ENCODE peak calls at places on chromosome 15, in four cellular contexts. G, Q, O and N are unnamed samples.

GRCh38 chr15:58552505-58553364 is 120.9 kb downstream of the LIPC start:
- DNase-seq in G (no peak), Q (no peak), O (no peak), N (no peak)

GRCh38 chr15:48550822-48551525 is 94.5 kb downstream of the FBN1 start:
- DNase-seq in O (no peak), G (no peak), Q (no peak), N (no peak)

GRCh38 chr15:31606942-31607497 is 280.4 kb downstream of the KLF13 start:
- DNase-seq in Q (no peak), G (no peak), O (no peak), N (no peak)

GRCh38 chr15:100737214-100737613 is 134.8 kb downstream of the ASB7 start:
- DNase-seq in G (no peak), O (no peak), Q (no peak), N (no peak)

GRCh38 chr15:68097029-68097428 is 42.9 kb downstream of the PIAS1 start:
- DNase-seq in G (no peak), Q (no peak), O (no peak), N (no peak)

GRCh38 chr15:98881526-98882517 is 125.8 kb downstream of the PGPEP1L start:
- DNase-seq in O (no peak), G (no peak), Q (no peak), N (peak; percentile 34)

GRCh38 chr15:44712108-44713005 is 1.0 kb downstream of the B2M start:
- DNase-seq in O (peak; percentile 88), G (peak; percentile 20), Q (no peak), N (no peak)

GRCh38 chr15:90040618-90041017 is 39.5 kb downstream of the ZNF710 start:
- DNase-seq in O (no peak), Q (no peak), G (no peak), N (no peak)

GRCh38 chr15:53454535-53454842 is 305.0 kb downstream of the WDR72 start:
- DNase-seq in G (no peak), Q (no peak), O (no peak), N (no peak)

GRCh38 chr15:60102748-60103147 is 98.6 kb downstream of the FOXB1 start:
- DNase-seq in O (no peak), Q (no peak), G (no peak), N (no peak)

GRCh38 chr15:68085052-68085451 is 30.9 kb downstream of the PIAS1 start:
- DNase-seq in O (no peak), G (no peak), Q (no peak), N (no peak)

GRCh38 chr15:78182336-78182700 is 33.2 kb downstream of the IDH3A start:
- DNase-seq in O (no peak), Q (no peak), G (no peak), N (no peak)

GRCh38 chr15:71447328-71448250 is 332.3 kb downstream of the THSD4 start:
- DNase-seq in Q (no peak), O (no peak), G (no peak), N (no peak)

GRCh38 chr15:81410318-81410753 is 36.3 kb upstream of the TMC3 start:
- DNase-seq in O (no peak), Q (peak; percentile 81), G (peak; percentile 63), N (peak; percentile 37)

GRCh38 chr15:64137226-64137833 is 14.2 kb upstream of the SNX22 start:
- DNase-seq in O (no peak), G (no peak), Q (no peak), N (no peak)

GRCh38 chr15:94230886-94231727 is at the start of gene MCTP2:
- DNase-seq in G (peak; percentile 2), O (peak; percentile 91), Q (peak; percentile 1), N (no peak)

GRCh38 chr15:98686983-98687382 is 38.6 kb downstream of the IGF1R start:
- DNase-seq in G (no peak), O (no peak), Q (no peak), N (no peak)

GRCh38 chr15:52566889-52567288 is 1.9 kb downstream of the ARPP19 start:
- DNase-seq in Q (no peak), G (no peak), O (no peak), N (no peak)

GRCh38 chr15:80418892-80419537 is 14.8 kb downstream of the ARNT2 start:
- DNase-seq in G (peak; percentile 3), O (no peak), Q (peak; percentile 33), N (no peak)

GRCh38 chr15:78016860-78017259 is 60.7 kb downstream of the TBC1D2B start:
- DNase-seq in O (no peak), Q (no peak), G (no peak), N (no peak)

GRCh38 chr15:71143373-71144310 is 28.4 kb downstream of the THSD4 start:
- DNase-seq in O (no peak), G (no peak), Q (no peak), N (no peak)

GRCh38 chr15:98884894-98885293 is 122.7 kb downstream of the PGPEP1L start:
- DNase-seq in O (no peak), Q (no peak), G (peak; percentile 18), N (no peak)

GRCh38 chr15:42549052-42549491 is 434 bp downstream of the HAUS2 start:
- DNase-seq in G (no peak), O (no peak), Q (peak; percentile 29), N (no peak)

GRCh38 chr15:95988574-95988887 is 342.0 kb upstream of the NR2F2 start:
- DNase-seq in Q (no peak), G (no peak), O (no peak), N (no peak)

GRCh38 chr15:66578286-66578875 is 12.6 kb upstream of the LCTL start:
- DNase-seq in O (no peak), Q (no peak), G (no peak), N (no peak)

GRCh38 chr15:28260317-28260716 is 61.7 kb downstream of the HERC2 start:
- DNase-seq in G (no peak), Q (no peak), O (no peak), N (no peak)

GRCh38 chr15:68710536-68710935 is 110.2 kb downstream of the ANP32A start:
- DNase-seq in G (no peak), O (no peak), Q (no peak), N (no peak)

GRCh38 chr15:57747206-57747605 is 40.7 kb downstream of the POLR2M start:
- DNase-seq in Q (no peak), O (no peak), G (no peak), N (no peak)

GRCh38 chr15:41895491-41895890 is 1.6 kb upstream of the SPTBN5 start:
- DNase-seq in Q (no peak), G (no peak), O (no peak), N (no peak)

GRCh38 chr15:69757186-69757585 is 304.6 kb downstream of the RPLP1 start:
- DNase-seq in Q (no peak), O (no peak), G (no peak), N (no peak)

GRCh38 chr15:45529613-45530012 is 7.1 kb upstream of the SLC30A4 start:
- DNase-seq in O (no peak), Q (no peak), G (no peak), N (no peak)